ENCODE peak calls at places on chromosomes 4 and X, in six cellular contexts. Q, M, L, O, T and I are unnamed samples.

GRCh38 chrX:25646156-25646555 is 492.0 kb upstream of the MAGEB18 start:
- DNase-seq in Q (no peak), M (no peak), L (no peak), O (no peak), T (no peak), I (no peak)

GRCh38 chr4:37243061-37243460 is 1.5 kb upstream of the NWD2 start:
- DNase-seq in Q (no peak), M (no peak), L (no peak), O (no peak), T (no peak), I (no peak)

GRCh38 chrX:44422631-44423030 is 79.2 kb upstream of the EFHC2 start:
- DNase-seq in Q (no peak), M (no peak), L (no peak), O (no peak), T (no peak), I (peak)

GRCh38 chr4:124726269-124726668 is 13.7 kb upstream of the ANKRD50 start:
- DNase-seq in Q (no peak), M (no peak), L (no peak), O (no peak), T (no peak), I (no peak)

GRCh38 chr4:157115613-157116340 is 39.8 kb downstream of the GLRB start:
- DNase-seq in Q (no peak), M (no peak), L (no peak), O (peak), T (peak), I (peak)

GRCh38 chrX:107715331-107716044 is 60.1 kb downstream of the TSC22D3 start:
- DNase-seq in Q (no peak), M (no peak), L (no peak), O (no peak), T (no peak), I (no peak)

GRCh38 chr4:147864591-147864990 is 132.7 kb downstream of the ARHGAP10 start:
- DNase-seq in Q (no peak), M (no peak), L (no peak), O (no peak), T (no peak), I (no peak)

GRCh38 chr4:79623125-79623905 is 215.3 kb upstream of the GK2 start:
- DNase-seq in Q (no peak), M (no peak), L (no peak), O (no peak), T (no peak), I (no peak)

GRCh38 chr4:100189820-100190642 is at the start of gene DDIT4L:
- DNase-seq in Q (no peak), M (peak), L (no peak), O (peak), T (peak), I (peak)

GRCh38 chr4:138972956-138973819 is 42.4 kb upstream of the NOCT start:
- DNase-seq in Q (no peak), M (no peak), L (no peak), O (no peak), T (no peak), I (no peak)

GRCh38 chr4:118740869-118741268 is 55.7 kb downstream of the METTL14 start:
- DNase-seq in Q (no peak), M (peak), L (no peak), O (no peak), T (no peak), I (peak)

GRCh38 chr4:22932326-22932725 is 239.6 kb downstream of the GBA3 start:
- DNase-seq in Q (no peak), M (no peak), L (no peak), O (no peak), T (no peak), I (no peak)

GRCh38 chr4:147777456-147778091 is 45.7 kb downstream of the ARHGAP10 start:
- DNase-seq in Q (no peak), M (peak), L (no peak), O (peak), T (peak), I (peak)

GRCh38 chr4:147567276-147567675 is 49.9 kb upstream of the TMEM184C start:
- DNase-seq in Q (no peak), M (no peak), L (no peak), O (no peak), T (no peak), I (no peak)

GRCh38 chr4:115674485-115674884 is 561.1 kb upstream of the NDST4 start:
- DNase-seq in Q (no peak), M (no peak), L (no peak), O (no peak), T (no peak), I (no peak)

GRCh38 chr4:140448830-140449229 is 21.4 kb upstream of the CLGN start:
- DNase-seq in Q (no peak), M (no peak), L (no peak), O (no peak), T (no peak), I (no peak)

GRCh38 chrX:87890437-87890836 is 372.8 kb downstream of the KLHL4 start:
- DNase-seq in Q (no peak), M (no peak), L (no peak), O (no peak), T (no peak), I (no peak)

GRCh38 chr4:8394806-8395205 is 45.7 kb downstream of the ACOX3 start:
- DNase-seq in Q (no peak), M (no peak), L (no peak), O (no peak), T (no peak), I (no peak)

GRCh38 chrX:130502023-130502570 is 100.3 kb downstream of the RBMX2 start:
- DNase-seq in Q (no peak), M (no peak), L (no peak), O (no peak), T (no peak), I (no peak)

GRCh38 chr4:118969359-118969758 is 80.7 kb downstream of the SYNPO2 start:
- DNase-seq in Q (no peak), M (peak), L (no peak), O (peak), T (peak), I (peak)

GRCh38 chr4:102599887-102600286 is 98.7 kb downstream of the NFKB1 start:
- DNase-seq in Q (no peak), M (no peak), L (no peak), O (no peak), T (no peak), I (no peak)

GRCh38 chr4:112348488-112349158 is 51.5 kb downstream of the ALPK1 start:
- DNase-seq in Q (no peak), M (peak), L (no peak), O (peak), T (peak), I (peak)

GRCh38 chr4:170226288-170226687 is 136.5 kb upstream of the AADAT start:
- DNase-seq in Q (no peak), M (no peak), L (no peak), O (no peak), T (no peak), I (no peak)

GRCh38 chrX:154379569-154379951 is 465 bp downstream of the EMD start:
- DNase-seq in Q (no peak), M (no peak), L (no peak), O (no peak), T (no peak), I (no peak)

GRCh38 chr4:168273838-168274237 is 44.7 kb downstream of the DDX60 start:
- DNase-seq in Q (no peak), M (no peak), L (no peak), O (no peak), T (no peak), I (no peak)

GRCh38 chrX:16484338-16484737 is 165.6 kb upstream of the S100G start:
- DNase-seq in Q (peak), M (peak), L (peak), O (peak), T (peak), I (peak)

GRCh38 chr4:76691767-76692689 is 205.9 kb downstream of the SOWAHB start:
- DNase-seq in Q (no peak), M (no peak), L (no peak), O (no peak), T (no peak), I (no peak)

GRCh38 chr4:173417833-173418232 is 18.9 kb upstream of the SCRG1 start:
- DNase-seq in Q (no peak), M (no peak), L (no peak), O (no peak), T (no peak), I (no peak)

GRCh38 chr4:101254776-101255175 is 92.5 kb downstream of the PPP3CA start:
- DNase-seq in Q (no peak), M (no peak), L (no peak), O (no peak), T (no peak), I (no peak)

GRCh38 chr4:141020801-141021261 is 112.4 kb downstream of the RNF150 start:
- DNase-seq in Q (no peak), M (no peak), L (no peak), O (peak), T (no peak), I (no peak)

GRCh38 chrX:148659481-148659880 is 159.1 kb downstream of the AFF2 start:
- DNase-seq in Q (no peak), M (no peak), L (no peak), O (no peak), T (no peak), I (no peak)